ENCODE peak calls at places on chromosomes 2 and 18, in eight cellular contexts. S is heart right ventricle, I is body of pancreas, G is PC-9, B is GM23248, D is neural progenitor cell, A is suprapubic skin, C is colonic mucosa. K is an unnamed sample. For H3K4me1, the result is how much of the 10 kb centered on the place peaks cover.

GRCh38 chr2:26976242-26976641 is 5.8 kb downstream of the MAPRE3 start:
- DNase-seq in D (no peak), G (no peak), A (no peak), C (no peak), B (peak), I (no peak), S (no peak), K (no peak)

GRCh38 chr2:19753818-19754217 is 148.0 kb downstream of the TTC32 start:
- DNase-seq in C (no peak), G (no peak), B (no peak), A (no peak), D (no peak), S (no peak), I (no peak), K (no peak)

GRCh38 chr2:20196053-20196880 is 28.7 kb downstream of the SDC1 start:
- DNase-seq in B (no peak), G (no peak), A (no peak), C (peak), S (no peak), I (peak), D (no peak), K (no peak)

GRCh38 chr2:183284606-183285005 is 160.4 kb downstream of the NUP35 start:
- DNase-seq in G (no peak), C (no peak), I (no peak), D (no peak), B (peak), S (no peak), A (no peak), K (no peak)

GRCh38 chr2:113012436-113013335 is 7.4 kb downstream of the IL36A start:
- DNase-seq in D (no peak), A (no peak), S (no peak), C (no peak), G (peak), I (no peak), B (peak), K (no peak)

GRCh38 chr2:229087843-229088520 is 183.1 kb downstream of the PID1 start:
- DNase-seq in C (no peak), G (no peak), S (no peak), B (no peak), A (no peak), I (no peak), D (no peak), K (no peak)

GRCh38 chr2:101999122-101999789 is 7.5 kb downstream of the IL1R2 start:
- DNase-seq in B (peak), D (no peak), I (peak), S (no peak), A (no peak), G (no peak), C (peak), K (peak)

GRCh38 chr2:199485732-199486335 is 28.1 kb upstream of the SATB2 start:
- DNase-seq in B (peak), D (peak), A (no peak), G (peak), C (peak), S (peak), I (peak), K (peak)

GRCh38 chr18:44796505-44797198 is 116.0 kb downstream of the SETBP1 start:
- DNase-seq in D (no peak), I (no peak), B (no peak), C (no peak), G (no peak), A (no peak), S (no peak), K (peak)

GRCh38 chr2:9944330-9944758 is 7.1 kb upstream of the GRHL1 start:
- DNase-seq in S (no peak), D (no peak), A (no peak), G (peak), C (no peak), B (peak), I (no peak), K (no peak)

GRCh38 chr2:30770791-30771190 is 36.5 kb downstream of the CAPN13 start:
- DNase-seq in D (no peak), G (no peak), A (peak), I (no peak), B (no peak), S (no peak), C (peak), K (no peak)

GRCh38 chr2:222057249-222058073 is 241.3 kb downstream of the PAX3 start:
- DNase-seq in S (no peak), C (no peak), G (no peak), B (peak), A (no peak), I (no peak), D (peak), K (no peak)

GRCh38 chr2:119264781-119265692 is 41.4 kb downstream of the STEAP3 start:
- DNase-seq in C (peak), G (peak), I (peak), D (peak), B (peak), A (no peak), S (no peak), K (peak)

GRCh38 chr2:40213071-40213470 is 238.8 kb downstream of the SLC8A1 start:
- DNase-seq in I (no peak), D (peak), C (no peak), B (peak), S (no peak), G (no peak), A (no peak), K (peak)

GRCh38 chr2:98348066-98348561 is 1.9 kb downstream of the CNGA3 start:
- DNase-seq in B (peak), S (no peak), G (no peak), I (no peak), C (no peak), A (no peak), D (peak), K (no peak)

GRCh38 chr2:237165405-237166276 is 80.0 kb downstream of the COPS8 start:
- DNase-seq in D (peak), I (no peak), B (peak), A (no peak), G (no peak), S (no peak), C (no peak), K (no peak)

GRCh38 chr2:73283545-73284295 is 558 bp downstream of the FBXO41 start:
- DNase-seq in C (no peak), A (no peak), D (peak), S (no peak), G (no peak), B (no peak), I (no peak), K (no peak)

GRCh38 chr2:75595541-75596395 is 35.0 kb upstream of the EVA1A start:
- DNase-seq in B (peak), D (no peak), S (no peak), I (no peak), C (no peak), A (no peak), G (no peak), K (no peak)

GRCh38 chr18:31977270-31977872 is 34.4 kb upstream of the TRAPPC8 start:
- DNase-seq in C (peak), S (no peak), I (peak), G (no peak), B (peak), D (peak), A (no peak), K (peak)

GRCh38 chr18:38368246-38368645 is 802.6 kb upstream of the CELF4 start:
- DNase-seq in S (no peak), C (no peak), I (peak), D (no peak), G (no peak), B (no peak), A (no peak), K (no peak)

GRCh38 chr18:47737956-47738355 is 192.5 kb downstream of the SMAD2 start:
- DNase-seq in I (no peak), S (no peak), A (peak), C (peak), D (no peak), B (no peak), G (no peak), K (no peak)

GRCh38 chr2:191836853-191837769 is 9.8 kb downstream of the CAVIN2 start:
- DNase-seq in A (no peak), B (no peak), S (no peak), I (no peak), G (no peak), C (no peak), D (no peak), K (no peak)

GRCh38 chr18:46412831-46413371 is 244.1 kb downstream of the LOXHD1 start:
- DNase-seq in S (no peak), A (no peak), B (no peak), I (no peak), G (no peak), C (peak), D (no peak), K (no peak)

GRCh38 chr18:46169464-46169941 is 65.3 kb downstream of the HAUS1 start:
- DNase-seq in A (no peak), D (no peak), G (no peak), B (peak), I (no peak), S (no peak), C (no peak), K (no peak)

GRCh38 chr2:200104015-200104414 is 148.6 kb downstream of the MAIP1 start:
- DNase-seq in A (no peak), B (peak), C (no peak), S (no peak), G (peak), D (no peak), I (no peak), K (no peak)

GRCh38 chr2:109670556-109671411 is 56.6 kb downstream of the SOWAHC start:
- DNase-seq in S (no peak), C (no peak), G (no peak), A (no peak), I (no peak), B (no peak), D (no peak), K (no peak)

GRCh38 chr2:130135692-130136541 is 6.9 kb upstream of the POTEF start:
- DNase-seq in S (no peak), C (no peak), A (peak), G (no peak), D (no peak), B (no peak), I (no peak), K (no peak)

GRCh38 chr2:128371248-128371630 is 52.6 kb upstream of the HS6ST1 start:
- DNase-seq in C (no peak), G (no peak), I (no peak), A (no peak), B (no peak), S (no peak), D (no peak), K (no peak)

DNA sequence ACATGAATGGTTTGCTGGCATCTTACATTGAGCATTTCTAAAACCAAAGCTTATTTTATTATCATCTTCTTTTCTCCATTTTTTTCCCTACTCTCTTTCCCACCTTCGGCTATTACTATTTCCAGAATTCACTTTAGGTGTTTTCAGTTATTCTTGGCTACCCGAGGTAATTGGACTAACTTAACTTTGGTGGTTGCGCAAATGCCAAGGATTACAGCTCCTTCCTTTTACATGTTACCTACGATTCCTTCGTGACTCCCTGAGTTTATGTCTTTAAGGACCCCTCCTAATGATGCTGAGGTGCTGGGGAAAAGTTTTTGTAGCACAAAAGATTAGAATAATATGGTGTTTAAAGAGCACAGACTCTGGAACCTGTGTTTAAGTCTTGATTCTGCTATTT is 14.3 kb downstream of the KIAA1328 start:
- DNase-seq in C (no peak), D (no peak), G (no peak), A (no peak), S (no peak), B (no peak), I (no peak), K (no peak)
- H3K4me1 ChIP-seq in C (under half), D (under half), G (under half), A (under half), S (under half), B (under half), I (under half), K (under half)

GRCh38 chr2:160033732-160034392 is 28.6 kb downstream of the PLA2R1 start:
- DNase-seq in G (no peak), B (peak), C (no peak), D (no peak), S (no peak), I (no peak), A (no peak), K (no peak)
- H3K4me1 ChIP-seq in G (under half), B (under half), C (under half), D (under half), S (under half), I (under half), A (under half), K (under half)

DNA sequence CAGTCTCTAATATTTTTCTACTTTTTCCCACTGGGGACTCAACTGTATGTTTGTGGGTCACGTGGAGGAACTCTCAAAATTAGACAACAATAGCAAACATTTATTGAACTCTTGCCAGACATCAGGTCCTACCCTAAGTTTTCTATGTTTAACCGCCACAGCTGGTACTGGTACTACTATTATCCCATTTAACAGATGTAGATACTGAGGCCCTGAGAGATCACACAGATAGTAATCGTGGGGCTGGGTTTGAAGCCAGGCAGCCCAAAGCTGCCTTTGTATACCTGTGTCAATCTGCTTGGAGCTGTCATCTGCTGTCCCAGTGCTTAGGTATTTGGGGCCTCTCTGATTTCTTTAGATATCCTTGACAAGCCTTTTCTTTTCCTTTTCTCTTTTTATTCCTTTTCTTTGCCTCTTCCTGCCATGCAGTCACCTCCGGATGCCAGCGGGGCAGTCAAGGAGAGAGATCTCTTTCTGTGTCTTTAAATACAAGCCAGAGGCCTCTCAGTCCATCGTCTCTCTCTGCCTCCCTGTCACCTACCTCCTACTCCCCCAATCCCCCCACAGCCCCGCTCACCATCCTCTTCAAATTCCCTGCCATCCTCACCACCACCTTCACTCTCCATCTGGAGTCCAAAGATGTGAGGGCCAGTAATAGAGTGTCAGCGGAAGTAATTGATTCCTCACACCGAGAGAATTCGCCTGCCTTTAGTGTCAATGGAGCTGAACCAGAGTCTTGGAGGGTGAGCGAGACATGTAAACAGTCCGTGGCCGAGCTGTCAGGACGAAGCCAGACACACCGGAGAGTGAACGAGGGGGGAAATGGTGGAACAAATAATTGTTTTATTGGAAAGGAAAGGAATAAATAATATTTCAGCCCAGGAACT is 23.5 kb downstream of the NRP2 start:
- DNase-seq in B (no peak), A (no peak), D (no peak), C (no peak), G (no peak), S (no peak), I (no peak), K (no peak)
- H3K4me1 ChIP-seq in B (under half), A (under half), D (half or more), C (under half), G (under half), S (under half), I (under half), K (under half)

GRCh38 chr18:2891526-2892431 is 45.0 kb downstream of the EMILIN2 start:
- DNase-seq in I (no peak), A (no peak), S (no peak), D (no peak), G (no peak), B (no peak), C (no peak), K (no peak)
- H3K4me1 ChIP-seq in I (under half), A (under half), S (under half), D (under half), G (under half), B (under half), C (under half), K (under half)

GRCh38 chr2:55011741-55012574 is 38.3 kb downstream of the RTN4 start:
- DNase-seq in G (no peak), S (no peak), B (no peak), C (no peak), I (no peak), D (no peak), A (no peak), K (no peak)
- H3K4me1 ChIP-seq in G (half or more), S (under half), B (half or more), C (under half), I (half or more), D (under half), A (half or more), K (half or more)

GRCh38 chr2:197848602-197849001 is 44.2 kb downstream of the PLCL1 start:
- DNase-seq in G (no peak), B (no peak), A (no peak), S (no peak), C (no peak), D (no peak), I (no peak), K (no peak)
- H3K4me1 ChIP-seq in G (under half), B (under half), A (under half), S (under half), C (under half), D (under half), I (under half), K (under half)

GRCh38 chr2:74499940-74500577 is 656 bp upstream of the LBX2 start:
- DNase-seq in C (no peak), D (no peak), I (no peak), B (no peak), G (no peak), A (no peak), S (no peak), K (no peak)
- H3K4me1 ChIP-seq in C (under half), D (under half), I (half or more), B (under half), G (under half), A (half or more), S (under half), K (half or more)

K was measured in Caco-2.